ENCODE peak calls at places on chromosome 9, in eight cellular contexts. One of them, this sample, is unnamed.

GRCh38 chr9:13110766-13111400 is 168.6 kb downstream of the MPDZ start:
- DNase-seq in cardiac muscle cell: peak
- DNase-seq in aorta: peak
- DNase-seq in dorsolateral prefrontal cortex: no peak
- DNase-seq in thoracic aorta: no peak
- DNase-seq in cardiac fibroblast: peak
- DNase-seq in vagina: no peak
- DNase-seq in fibroblast of lung: peak
- DNase-seq in this sample: peak

GRCh38 chr9:130914417-130915095 is 17.9 kb upstream of the QRFP start:
- DNase-seq in aorta: no peak
- DNase-seq in thoracic aorta: no peak
- DNase-seq in fibroblast of lung: no peak
- DNase-seq in vagina: no peak
- DNase-seq in dorsolateral prefrontal cortex: no peak
- DNase-seq in cardiac muscle cell: no peak
- DNase-seq in cardiac fibroblast: no peak
- DNase-seq in this sample: no peak

GRCh38 chr9:37004424-37004935 is 29.6 kb downstream of the PAX5 start:
- DNase-seq in cardiac fibroblast: no peak
- DNase-seq in vagina: no peak
- DNase-seq in thoracic aorta: no peak
- DNase-seq in aorta: no peak
- DNase-seq in fibroblast of lung: no peak
- DNase-seq in cardiac muscle cell: no peak
- DNase-seq in dorsolateral prefrontal cortex: no peak
- DNase-seq in this sample: no peak

GRCh38 chr9:75488082-75488713 is 399.9 kb downstream of the OSTF1 start:
- DNase-seq in vagina: no peak
- DNase-seq in cardiac muscle cell: no peak
- DNase-seq in cardiac fibroblast: no peak
- DNase-seq in dorsolateral prefrontal cortex: no peak
- DNase-seq in thoracic aorta: no peak
- DNase-seq in aorta: no peak
- DNase-seq in fibroblast of lung: no peak
- DNase-seq in this sample: no peak

GRCh38 chr9:84419203-84419602 is 78.6 kb upstream of the SLC28A3 start:
- DNase-seq in cardiac muscle cell: peak
- DNase-seq in fibroblast of lung: no peak
- DNase-seq in aorta: no peak
- DNase-seq in vagina: no peak
- DNase-seq in thoracic aorta: no peak
- DNase-seq in cardiac fibroblast: peak
- DNase-seq in dorsolateral prefrontal cortex: no peak
- DNase-seq in this sample: no peak

GRCh38 chr9:14260101-14260500 is 53.8 kb downstream of the NFIB start:
- DNase-seq in vagina: no peak
- DNase-seq in thoracic aorta: no peak
- DNase-seq in dorsolateral prefrontal cortex: no peak
- DNase-seq in cardiac muscle cell: no peak
- DNase-seq in fibroblast of lung: peak
- DNase-seq in aorta: no peak
- DNase-seq in cardiac fibroblast: no peak
- DNase-seq in this sample: no peak

GRCh38 chr9:2132484-2133082 is 117.4 kb downstream of the SMARCA2 start:
- DNase-seq in cardiac fibroblast: peak
- DNase-seq in cardiac muscle cell: peak
- DNase-seq in aorta: no peak
- DNase-seq in thoracic aorta: no peak
- DNase-seq in fibroblast of lung: peak
- DNase-seq in vagina: no peak
- DNase-seq in dorsolateral prefrontal cortex: no peak
- DNase-seq in this sample: no peak

GRCh38 chr9:68708089-68708488 is 3.0 kb downstream of the PIP5K1B start:
- DNase-seq in cardiac muscle cell: no peak
- DNase-seq in aorta: no peak
- DNase-seq in thoracic aorta: no peak
- DNase-seq in vagina: no peak
- DNase-seq in cardiac fibroblast: no peak
- DNase-seq in fibroblast of lung: no peak
- DNase-seq in dorsolateral prefrontal cortex: no peak
- DNase-seq in this sample: no peak

GRCh38 chr9:20788526-20789421 is 104.7 kb downstream of the FOCAD start:
- DNase-seq in aorta: no peak
- DNase-seq in thoracic aorta: no peak
- DNase-seq in cardiac fibroblast: peak
- DNase-seq in fibroblast of lung: no peak
- DNase-seq in dorsolateral prefrontal cortex: no peak
- DNase-seq in cardiac muscle cell: peak
- DNase-seq in vagina: no peak
- DNase-seq in this sample: no peak

GRCh38 chr9:109437286-109437685 is 60.8 kb downstream of the PTPN3 start:
- DNase-seq in dorsolateral prefrontal cortex: no peak
- DNase-seq in cardiac fibroblast: no peak
- DNase-seq in fibroblast of lung: no peak
- DNase-seq in aorta: no peak
- DNase-seq in thoracic aorta: no peak
- DNase-seq in vagina: no peak
- DNase-seq in cardiac muscle cell: no peak
- DNase-seq in this sample: no peak

GRCh38 chr9:108612510-108612909 is 243.3 kb downstream of the ACTL7B start:
- DNase-seq in cardiac fibroblast: no peak
- DNase-seq in dorsolateral prefrontal cortex: no peak
- DNase-seq in cardiac muscle cell: no peak
- DNase-seq in vagina: no peak
- DNase-seq in aorta: no peak
- DNase-seq in thoracic aorta: no peak
- DNase-seq in fibroblast of lung: no peak
- DNase-seq in this sample: no peak

GRCh38 chr9:2216591-2216990 is 201.4 kb downstream of the SMARCA2 start:
- DNase-seq in thoracic aorta: no peak
- DNase-seq in aorta: no peak
- DNase-seq in cardiac fibroblast: no peak
- DNase-seq in fibroblast of lung: no peak
- DNase-seq in vagina: no peak
- DNase-seq in cardiac muscle cell: peak
- DNase-seq in dorsolateral prefrontal cortex: no peak
- DNase-seq in this sample: no peak

GRCh38 chr9:30765318-30765717 is 1619.1 kb upstream of the ACO1 start:
- DNase-seq in vagina: no peak
- DNase-seq in fibroblast of lung: no peak
- DNase-seq in cardiac muscle cell: no peak
- DNase-seq in thoracic aorta: no peak
- DNase-seq in aorta: no peak
- DNase-seq in dorsolateral prefrontal cortex: no peak
- DNase-seq in cardiac fibroblast: no peak
- DNase-seq in this sample: no peak

GRCh38 chr9:7315746-7316457 is 483.7 kb downstream of the DMAC1 start:
- DNase-seq in fibroblast of lung: peak
- DNase-seq in dorsolateral prefrontal cortex: no peak
- DNase-seq in aorta: no peak
- DNase-seq in thoracic aorta: no peak
- DNase-seq in cardiac fibroblast: peak
- DNase-seq in cardiac muscle cell: peak
- DNase-seq in vagina: no peak
- DNase-seq in this sample: peak

GRCh38 chr9:110591526-110591925 is 12.0 kb upstream of the SVEP1 start:
- DNase-seq in dorsolateral prefrontal cortex: no peak
- DNase-seq in thoracic aorta: no peak
- DNase-seq in cardiac fibroblast: no peak
- DNase-seq in cardiac muscle cell: peak
- DNase-seq in vagina: no peak
- DNase-seq in aorta: no peak
- DNase-seq in fibroblast of lung: no peak
- DNase-seq in this sample: no peak

GRCh38 chr9:37920471-37921167 is 16.7 kb upstream of the SLC25A51 start:
- DNase-seq in fibroblast of lung: no peak
- DNase-seq in cardiac fibroblast: no peak
- DNase-seq in aorta: no peak
- DNase-seq in cardiac muscle cell: no peak
- DNase-seq in vagina: no peak
- DNase-seq in thoracic aorta: no peak
- DNase-seq in dorsolateral prefrontal cortex: no peak
- DNase-seq in this sample: no peak

GRCh38 chr9:72256912-72257311 is 107.7 kb downstream of the GDA start:
- DNase-seq in dorsolateral prefrontal cortex: no peak
- DNase-seq in thoracic aorta: no peak
- DNase-seq in aorta: no peak
- DNase-seq in vagina: no peak
- DNase-seq in fibroblast of lung: no peak
- DNase-seq in cardiac fibroblast: no peak
- DNase-seq in cardiac muscle cell: no peak
- DNase-seq in this sample: no peak

GRCh38 chr9:98080780-98081179 is 24.2 kb downstream of the NANS start:
- DNase-seq in thoracic aorta: no peak
- DNase-seq in cardiac muscle cell: no peak
- DNase-seq in aorta: no peak
- DNase-seq in dorsolateral prefrontal cortex: no peak
- DNase-seq in fibroblast of lung: no peak
- DNase-seq in vagina: no peak
- DNase-seq in cardiac fibroblast: no peak
- DNase-seq in this sample: no peak

GRCh38 chr9:136667217-136667939 is 4.7 kb downstream of the EGFL7 start:
- DNase-seq in thoracic aorta: no peak
- DNase-seq in vagina: no peak
- DNase-seq in cardiac fibroblast: no peak
- DNase-seq in cardiac muscle cell: no peak
- DNase-seq in fibroblast of lung: no peak
- DNase-seq in aorta: no peak
- DNase-seq in dorsolateral prefrontal cortex: no peak
- DNase-seq in this sample: no peak
- H3K4me3 ChIP-seq in thoracic aorta: peak
- H3K4me3 ChIP-seq in vagina: peak
- H3K4me3 ChIP-seq in cardiac fibroblast: no peak
- H3K4me3 ChIP-seq in cardiac muscle cell: no peak
- H3K4me3 ChIP-seq in fibroblast of lung: no peak
- H3K4me3 ChIP-seq in aorta: no peak
- H3K4me3 ChIP-seq in dorsolateral prefrontal cortex: peak
- H3K4me3 ChIP-seq in this sample: no peak

GRCh38 chr9:29211681-29212589 is 1638.7 kb upstream of the C9orf72 start:
- DNase-seq in aorta: no peak
- DNase-seq in cardiac muscle cell: peak
- DNase-seq in thoracic aorta: no peak
- DNase-seq in vagina: no peak
- DNase-seq in dorsolateral prefrontal cortex: peak
- DNase-seq in fibroblast of lung: peak
- DNase-seq in cardiac fibroblast: peak
- DNase-seq in this sample: no peak

GRCh38 chr9:29212590-29213373 is 1639.5 kb upstream of the C9orf72 start:
- DNase-seq in cardiac muscle cell: no peak
- DNase-seq in fibroblast of lung: no peak
- DNase-seq in cardiac fibroblast: no peak
- DNase-seq in thoracic aorta: no peak
- DNase-seq in vagina: no peak
- DNase-seq in dorsolateral prefrontal cortex: no peak
- DNase-seq in aorta: no peak
- DNase-seq in this sample: no peak

GRCh38 chr9:29214702-29215248 is 1641.5 kb upstream of the C9orf72 start:
- DNase-seq in fibroblast of lung: no peak
- DNase-seq in vagina: no peak
- DNase-seq in aorta: no peak
- DNase-seq in thoracic aorta: no peak
- DNase-seq in cardiac fibroblast: no peak
- DNase-seq in dorsolateral prefrontal cortex: no peak
- DNase-seq in cardiac muscle cell: no peak
- DNase-seq in this sample: no peak

GRCh38 chr9:29214162-29214520 is 1640.9 kb upstream of the C9orf72 start:
- DNase-seq in cardiac muscle cell: peak
- DNase-seq in thoracic aorta: no peak
- DNase-seq in dorsolateral prefrontal cortex: no peak
- DNase-seq in fibroblast of lung: no peak
- DNase-seq in cardiac fibroblast: no peak
- DNase-seq in vagina: no peak
- DNase-seq in aorta: no peak
- DNase-seq in this sample: no peak

GRCh38 chr9:29213374-29214161 is 1640.3 kb upstream of the C9orf72 start:
- DNase-seq in aorta: no peak
- DNase-seq in cardiac fibroblast: no peak
- DNase-seq in cardiac muscle cell: no peak
- DNase-seq in dorsolateral prefrontal cortex: no peak
- DNase-seq in thoracic aorta: no peak
- DNase-seq in fibroblast of lung: no peak
- DNase-seq in vagina: no peak
- DNase-seq in this sample: no peak
- H3K4me3 ChIP-seq in aorta: peak
- H3K4me3 ChIP-seq in cardiac fibroblast: peak
- H3K4me3 ChIP-seq in cardiac muscle cell: peak
- H3K4me3 ChIP-seq in dorsolateral prefrontal cortex: peak
- H3K4me3 ChIP-seq in thoracic aorta: peak
- H3K4me3 ChIP-seq in fibroblast of lung: no peak
- H3K4me3 ChIP-seq in vagina: peak
- H3K4me3 ChIP-seq in this sample: peak

DNA sequence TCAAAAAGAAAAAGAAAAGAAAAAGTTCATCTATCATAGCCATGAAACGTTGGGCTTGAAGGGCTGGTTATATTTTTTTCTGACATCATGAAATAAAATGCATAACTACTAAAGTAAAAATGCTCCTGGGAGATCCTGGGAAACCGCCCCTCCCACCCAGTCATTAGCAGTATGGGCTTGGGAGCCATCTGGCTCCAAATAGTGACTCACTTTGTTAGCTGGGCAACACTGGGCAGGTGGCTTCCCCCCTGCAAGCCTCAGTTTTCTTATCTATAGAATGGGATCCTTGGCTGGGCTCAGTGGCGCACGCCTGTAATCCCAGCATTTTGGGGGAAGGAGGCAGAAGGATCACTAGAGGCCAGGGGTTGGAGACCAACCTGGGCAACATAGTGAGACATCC is 139.7 kb downstream of the GAPVD1 start:
- DNase-seq in thoracic aorta: no peak
- DNase-seq in fibroblast of lung: no peak
- DNase-seq in aorta: no peak
- DNase-seq in vagina: no peak
- DNase-seq in dorsolateral prefrontal cortex: no peak
- DNase-seq in cardiac muscle cell: no peak
- DNase-seq in cardiac fibroblast: no peak
- DNase-seq in this sample: no peak
- H3K4me3 ChIP-seq in thoracic aorta: no peak
- H3K4me3 ChIP-seq in fibroblast of lung: no peak
- H3K4me3 ChIP-seq in aorta: no peak
- H3K4me3 ChIP-seq in vagina: no peak
- H3K4me3 ChIP-seq in dorsolateral prefrontal cortex: no peak
- H3K4me3 ChIP-seq in cardiac muscle cell: no peak
- H3K4me3 ChIP-seq in cardiac fibroblast: no peak
- H3K4me3 ChIP-seq in this sample: no peak

DNA sequence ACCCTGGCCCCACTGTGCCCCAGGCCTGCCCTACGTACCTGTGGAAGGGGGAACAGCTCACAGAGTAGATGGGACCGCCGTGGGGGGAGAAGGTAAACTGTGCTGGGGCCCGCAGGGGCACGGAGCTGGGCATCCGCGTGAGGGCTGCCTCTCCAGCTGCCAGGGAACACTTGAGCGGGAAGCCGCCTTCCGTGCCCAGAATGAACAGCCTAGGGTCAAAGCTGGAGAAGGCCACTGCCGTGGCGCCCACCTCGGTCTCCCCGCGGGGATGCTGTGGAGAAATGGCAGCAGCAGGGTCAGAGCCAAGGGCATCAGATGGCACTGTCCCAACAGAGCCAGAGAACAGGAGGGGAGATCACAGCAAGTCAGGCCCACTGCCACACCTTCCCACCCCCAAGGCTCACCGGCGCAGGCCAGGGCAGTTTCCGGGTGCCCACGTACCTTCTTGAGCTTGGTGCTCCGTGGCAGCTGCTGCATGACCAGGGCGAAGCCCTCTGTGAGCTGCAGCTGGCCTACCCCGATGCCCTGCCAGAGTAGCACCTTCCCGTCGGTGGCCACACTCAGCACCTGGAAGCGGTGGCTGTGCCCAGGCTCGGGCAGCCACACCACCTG is 21.9 kb downstream of the DYNC2I2 start:
- DNase-seq in cardiac fibroblast: no peak
- DNase-seq in dorsolateral prefrontal cortex: no peak
- DNase-seq in aorta: no peak
- DNase-seq in cardiac muscle cell: no peak
- DNase-seq in thoracic aorta: no peak
- DNase-seq in fibroblast of lung: no peak
- DNase-seq in vagina: no peak
- DNase-seq in this sample: no peak
- H3K4me3 ChIP-seq in cardiac fibroblast: no peak
- H3K4me3 ChIP-seq in dorsolateral prefrontal cortex: no peak
- H3K4me3 ChIP-seq in aorta: no peak
- H3K4me3 ChIP-seq in cardiac muscle cell: no peak
- H3K4me3 ChIP-seq in thoracic aorta: peak
- H3K4me3 ChIP-seq in fibroblast of lung: no peak
- H3K4me3 ChIP-seq in vagina: no peak
- H3K4me3 ChIP-seq in this sample: no peak

This sample was measured in skeletal muscle cell.